ENCODE peak calls at places on chromosomes 12 and 14, in eight cellular contexts. V is RWPE1; N is endodermal cell; W is thoracic aorta; R is cardiac muscle cell; D is CD8-positive, alpha-beta T cell; J is neural progenitor cell; O is dorsolateral prefrontal cortex. M is an unnamed sample.

GRCh38 chr12:123942277-123942653 is 30.4 kb downstream of the CCDC92 start:
- DNase-seq in V (no peak), N (no peak), W (no peak), R (peak; percentile 64), D (no peak), J (no peak), O (peak; percentile 56), M (no peak)

GRCh38 chr14:52031781-52032180 is 37.1 kb downstream of the NID2 start:
- DNase-seq in V (no peak), N (no peak), W (peak; percentile 80), R (peak; percentile 97), D (no peak), J (no peak), O (no peak), M (no peak)

GRCh38 chr12:46450279-46450748 is 77.7 kb upstream of the SLC38A2 start:
- DNase-seq in V (no peak), N (no peak), W (peak; percentile 62), R (peak; percentile 52), D (no peak), J (no peak), O (no peak), M (peak; percentile 54)

GRCh38 chr12:77232045-77232444 is 166.7 kb upstream of the E2F7 start:
- DNase-seq in V (no peak), N (no peak), W (no peak), R (peak; percentile 74), D (no peak), J (no peak), O (no peak), M (no peak)

GRCh38 chr12:26317942-26318565 is 122.7 kb downstream of the SSPN start:
- DNase-seq in V (peak; percentile 63), N (no peak), W (no peak), R (peak; percentile 47), D (no peak), J (no peak), O (no peak), M (no peak)

GRCh38 chr12:68267892-68268396 is 14.5 kb upstream of the IL22 start:
- DNase-seq in V (no peak), N (peak; percentile 9), W (no peak), R (peak; percentile 93), D (no peak), J (no peak), O (no peak), M (no peak)

GRCh38 chr12:75606146-75606545 is 94.7 kb upstream of the KRR1 start:
- DNase-seq in V (no peak), N (no peak), W (no peak), R (no peak), D (no peak), J (no peak), O (no peak), M (no peak)

GRCh38 chr14:72527591-72527990 is 366.3 kb downstream of the DPF3 start:
- DNase-seq in V (no peak), N (no peak), W (no peak), R (no peak), D (no peak), J (no peak), O (no peak), M (no peak)

GRCh38 chr14:77549451-77549850 is 50.8 kb upstream of the ISM2 start:
- DNase-seq in V (no peak), N (peak; percentile 47), W (no peak), R (no peak), D (no peak), J (peak; percentile 27), O (no peak), M (no peak)

GRCh38 chr12:105100998-105101397 is 6.5 kb upstream of the WASHC4 start:
- DNase-seq in V (no peak), N (no peak), W (no peak), R (peak; percentile 52), D (no peak), J (no peak), O (no peak), M (no peak)

GRCh38 chr12:100164153-100164704 is 21.6 kb upstream of the BLTP3B start:
- DNase-seq in V (no peak), N (no peak), W (no peak), R (no peak), D (no peak), J (no peak), O (no peak), M (no peak)

GRCh38 chr12:100165356-100165755 is 22.7 kb upstream of the BLTP3B start:
- DNase-seq in V (no peak), N (no peak), W (no peak), R (no peak), D (no peak), J (no peak), O (no peak), M (no peak)

GRCh38 chr12:100159391-100160104 is 16.9 kb upstream of the BLTP3B start:
- DNase-seq in V (no peak), N (no peak), W (no peak), R (no peak), D (no peak), J (no peak), O (no peak), M (no peak)

GRCh38 chr12:100166232-100166631 is 23.6 kb upstream of the BLTP3B start:
- DNase-seq in V (no peak), N (no peak), W (no peak), R (no peak), D (no peak), J (no peak), O (no peak), M (no peak)

DNA sequence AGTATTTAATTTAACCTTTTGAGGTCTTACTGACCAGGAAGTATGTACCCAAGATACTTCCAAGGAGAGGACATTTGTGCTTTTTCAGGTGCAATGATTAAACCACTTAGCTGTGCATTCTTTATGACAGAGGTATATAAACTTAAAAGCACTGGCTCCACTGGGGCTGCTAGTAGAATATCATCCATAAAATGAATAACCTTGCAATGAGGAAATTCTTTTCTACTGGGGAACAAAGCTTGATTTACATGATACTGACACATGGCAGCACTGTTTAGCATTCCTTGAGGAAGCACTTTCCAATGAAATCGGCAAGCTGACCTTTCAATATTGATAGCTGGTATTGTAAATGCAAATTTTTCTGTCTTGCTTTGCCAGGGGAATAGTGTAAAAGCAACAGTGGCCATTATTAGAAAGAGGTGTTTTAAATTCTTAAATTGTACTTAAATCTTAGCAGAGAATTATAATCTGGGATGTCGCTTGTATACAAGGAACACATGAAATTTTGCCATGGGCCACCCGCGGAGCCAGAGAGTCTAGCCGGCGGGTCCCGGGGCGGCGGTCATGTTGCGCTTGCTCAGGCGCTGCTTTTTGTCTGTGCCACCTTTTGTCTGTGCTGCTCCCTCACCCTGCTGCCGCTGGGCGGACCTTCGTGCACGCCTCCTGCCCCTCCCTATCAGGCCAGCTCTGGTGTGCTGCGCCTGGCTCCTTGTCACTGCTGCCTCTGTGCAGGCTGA is 20.9 kb upstream of the BLTP3B start:
- DNase-seq in V (peak; percentile 80), N (peak; percentile 97), W (peak; percentile 31), R (peak; percentile 64), D (peak; percentile 75), J (peak; percentile 93), O (peak; percentile 50), M (peak; percentile 90)
- TF ChIP-seq CTCF in V (peak; percentile 37), N (peak; percentile 51), W (peak; percentile 44), R (peak; percentile 13), D (peak; percentile 28), J (peak; percentile 31), O (peak; percentile 8), M (peak; percentile 19)

DNA sequence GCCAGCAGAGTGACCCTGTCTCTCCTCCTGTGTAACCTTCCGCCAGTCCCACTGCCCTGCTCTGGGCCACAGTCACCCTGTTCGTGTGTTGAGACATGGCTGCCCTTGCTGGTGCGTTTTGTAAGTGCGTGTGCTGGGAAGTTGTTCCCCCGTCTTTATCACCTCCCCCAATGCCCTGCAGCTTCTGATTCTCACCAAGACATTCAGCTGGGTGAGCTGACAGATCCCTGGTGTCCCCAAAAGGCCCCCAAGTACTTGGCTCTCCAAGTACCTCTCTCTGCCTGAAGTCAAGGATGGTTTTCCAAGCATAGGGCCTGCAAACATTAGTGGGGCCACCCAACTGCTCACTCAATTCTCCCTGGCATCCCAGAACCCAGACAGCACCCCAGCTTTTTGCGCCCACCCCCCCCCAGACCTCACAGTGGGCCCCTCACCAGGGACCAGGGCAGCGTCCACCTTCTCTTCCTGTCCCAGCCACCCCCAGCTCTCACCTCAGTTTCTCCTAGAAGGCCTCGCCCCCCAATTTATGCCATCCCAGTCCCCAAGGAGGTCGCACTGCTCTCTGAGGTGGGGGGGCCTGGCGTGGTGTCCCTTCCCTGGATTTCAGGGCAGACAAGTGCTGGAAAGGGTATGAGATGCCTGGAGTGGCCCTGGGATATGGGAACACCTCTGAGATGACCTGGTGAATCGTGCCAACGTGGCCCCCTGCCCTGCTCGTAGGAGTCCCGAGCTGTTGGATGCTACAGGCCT is 51.8 kb upstream of the EML1 start:
- DNase-seq in V (no peak), N (no peak), W (no peak), R (no peak), D (no peak), J (no peak), O (no peak), M (no peak)
- H3K27ac ChIP-seq in V (no peak overlapping the region), N (no peak overlapping the region), W (no peak overlapping the region), R (no peak overlapping the region), D (no peak overlapping the region), J (no peak overlapping the region), O (no peak overlapping the region), M (no peak overlapping the region)

GRCh38 chr12:39772708-39773665 is 153.4 kb upstream of the ABCD2 start:
- DNase-seq in V (no peak), N (no peak), W (no peak), R (peak; percentile 18), D (no peak), J (no peak), O (no peak), M (no peak)

GRCh38 chr12:39779768-39780340 is 160.3 kb upstream of the ABCD2 start:
- DNase-seq in V (no peak), N (no peak), W (no peak), R (no peak), D (no peak), J (no peak), O (no peak), M (no peak)

GRCh38 chr12:39780527-39781446 is 161.2 kb upstream of the ABCD2 start:
- DNase-seq in V (no peak), N (no peak), W (no peak), R (no peak), D (no peak), J (no peak), O (no peak), M (peak; percentile 5)

GRCh38 chr12:39782026-39782545 is 162.5 kb upstream of the ABCD2 start:
- DNase-seq in V (no peak), N (no peak), W (no peak), R (no peak), D (no peak), J (no peak), O (no peak), M (no peak)

GRCh38 chr12:39777465-39777864 is 157.9 kb upstream of the ABCD2 start:
- DNase-seq in V (no peak), N (no peak), W (no peak), R (no peak), D (no peak), J (no peak), O (no peak), M (no peak)
- TF ChIP-seq CTCF in V (no peak), N (no peak), W (no peak), R (no peak), D (no peak), J (no peak), O (no peak), M (no peak)

GRCh38 chr12:53591301-53592206 is 34.6 kb downstream of the ATF7 start:
- DNase-seq in V (no peak), N (no peak), W (no peak), R (no peak), D (no peak), J (peak; percentile 20), O (peak; percentile 54), M (no peak)
- H3K27ac ChIP-seq in V (no peak overlapping the region), N (peak overlapping the region; percentile 3), W (peak overlapping the region; percentile 67), R (peak overlapping the region; percentile 87), D (no peak overlapping the region), J (peak overlapping the region; percentile 68), O (peak overlapping the region; percentile 86), M (peak overlapping the region; percentile 29)

M was measured in upper lobe of left lung.